ENCODE peak calls at places on chromosome 17, in five cellular contexts. One of them, this sample, is unnamed.

GRCh38 chr17:11493947-11494346 is 104.3 kb upstream of the DNAH9 start:
- DNase-seq in ovary: no peak
- DNase-seq in psoas muscle: no peak
- DNase-seq in cardiac muscle cell: no peak
- DNase-seq in A673: peak; percentile 91
- DNase-seq in this sample: no peak

GRCh38 chr17:6491071-6491700 is 46.9 kb downstream of the PIMREG start:
- DNase-seq in ovary: peak; percentile 4
- DNase-seq in psoas muscle: no peak
- DNase-seq in cardiac muscle cell: no peak
- DNase-seq in A673: no peak
- DNase-seq in this sample: no peak

GRCh38 chr17:39979021-39979660 is 1.5 kb upstream of the PSMD3 start:
- DNase-seq in ovary: no peak
- DNase-seq in psoas muscle: no peak
- DNase-seq in cardiac muscle cell: peak; percentile 71
- DNase-seq in A673: no peak
- DNase-seq in this sample: no peak

GRCh38 chr17:10737168-10737622 is 7.4 kb upstream of the TMEM220 start:
- DNase-seq in ovary: peak; percentile 61
- DNase-seq in psoas muscle: peak; percentile 34
- DNase-seq in cardiac muscle cell: peak; percentile 74
- DNase-seq in A673: peak; percentile 79
- DNase-seq in this sample: peak; percentile 36

GRCh38 chr17:51610155-51610554 is 349.8 kb downstream of the UTP18 start:
- DNase-seq in ovary: no peak
- DNase-seq in psoas muscle: no peak
- DNase-seq in cardiac muscle cell: no peak
- DNase-seq in A673: no peak
- DNase-seq in this sample: no peak

GRCh38 chr17:55152236-55152635 is 112.5 kb upstream of the HLF start:
- DNase-seq in ovary: no peak
- DNase-seq in psoas muscle: no peak
- DNase-seq in cardiac muscle cell: peak; percentile 6
- DNase-seq in A673: no peak
- DNase-seq in this sample: no peak

GRCh38 chr17:1546292-1546922 is 16.2 kb downstream of the PITPNA start:
- DNase-seq in ovary: no peak
- DNase-seq in psoas muscle: no peak
- DNase-seq in cardiac muscle cell: no peak
- DNase-seq in A673: no peak
- DNase-seq in this sample: no peak

GRCh38 chr17:45129940-45130639 is 2.2 kb downstream of the PLCD3 start:
- DNase-seq in ovary: no peak
- DNase-seq in psoas muscle: peak; percentile 45
- DNase-seq in cardiac muscle cell: no peak
- DNase-seq in A673: no peak
- DNase-seq in this sample: no peak

GRCh38 chr17:77421635-77421982 is 280.8 kb downstream of the SEC14L1 start:
- DNase-seq in ovary: no peak
- DNase-seq in psoas muscle: no peak
- DNase-seq in cardiac muscle cell: no peak
- DNase-seq in A673: no peak
- DNase-seq in this sample: no peak

GRCh38 chr17:35973333-35974260 is 7.7 kb downstream of the CCL16 start:
- DNase-seq in ovary: no peak
- DNase-seq in psoas muscle: no peak
- DNase-seq in cardiac muscle cell: no peak
- DNase-seq in A673: no peak
- DNase-seq in this sample: no peak

GRCh38 chr17:8044819-8045810 is 6.3 kb downstream of the ALOX15B start:
- DNase-seq in ovary: no peak
- DNase-seq in psoas muscle: no peak
- DNase-seq in cardiac muscle cell: no peak
- DNase-seq in A673: no peak
- DNase-seq in this sample: no peak

GRCh38 chr17:10063730-10064221 is 134.6 kb downstream of the GAS7 start:
- DNase-seq in ovary: no peak
- DNase-seq in psoas muscle: no peak
- DNase-seq in cardiac muscle cell: peak; percentile 65
- DNase-seq in A673: no peak
- DNase-seq in this sample: no peak

GRCh38 chr17:77834170-77835115 is 124.1 kb upstream of the TNRC6C start:
- DNase-seq in ovary: no peak
- DNase-seq in psoas muscle: peak; percentile 74
- DNase-seq in cardiac muscle cell: peak; percentile 93
- DNase-seq in A673: peak; percentile 87
- DNase-seq in this sample: peak; percentile 72

GRCh38 chr17:57097832-57098421 is 12.9 kb downstream of the AKAP1 start:
- DNase-seq in ovary: no peak
- DNase-seq in psoas muscle: no peak
- DNase-seq in cardiac muscle cell: peak; percentile 77
- DNase-seq in A673: no peak
- DNase-seq in this sample: no peak

GRCh38 chr17:73311781-73312641 is at the start of gene CDC42EP4:
- DNase-seq in ovary: peak; percentile 97
- DNase-seq in psoas muscle: peak; percentile 96
- DNase-seq in cardiac muscle cell: peak; percentile 97
- DNase-seq in A673: peak; percentile 95
- DNase-seq in this sample: peak; percentile 89

GRCh38 chr17:78120971-78121800 is 7.4 kb downstream of the TMC6 start:
- DNase-seq in ovary: no peak
- DNase-seq in psoas muscle: no peak
- DNase-seq in cardiac muscle cell: no peak
- DNase-seq in A673: no peak
- DNase-seq in this sample: no peak

GRCh38 chr17:45852535-45853297 is 8.0 kb downstream of the SPPL2C start:
- DNase-seq in ovary: peak; percentile 50
- DNase-seq in psoas muscle: peak; percentile 37
- DNase-seq in cardiac muscle cell: peak; percentile 69
- DNase-seq in A673: peak; percentile 58
- DNase-seq in this sample: peak; percentile 79

GRCh38 chr17:63274156-63274555 is 171.9 kb downstream of the CYB561 start:
- DNase-seq in ovary: no peak
- DNase-seq in psoas muscle: peak; percentile 18
- DNase-seq in cardiac muscle cell: peak; percentile 80
- DNase-seq in A673: no peak
- DNase-seq in this sample: no peak

GRCh38 chr17:4986403-4986802 is 1.1 kb downstream of the CAMTA2 start:
- DNase-seq in ovary: no peak
- DNase-seq in psoas muscle: no peak
- DNase-seq in cardiac muscle cell: peak; percentile 30
- DNase-seq in A673: no peak
- DNase-seq in this sample: no peak

DNA sequence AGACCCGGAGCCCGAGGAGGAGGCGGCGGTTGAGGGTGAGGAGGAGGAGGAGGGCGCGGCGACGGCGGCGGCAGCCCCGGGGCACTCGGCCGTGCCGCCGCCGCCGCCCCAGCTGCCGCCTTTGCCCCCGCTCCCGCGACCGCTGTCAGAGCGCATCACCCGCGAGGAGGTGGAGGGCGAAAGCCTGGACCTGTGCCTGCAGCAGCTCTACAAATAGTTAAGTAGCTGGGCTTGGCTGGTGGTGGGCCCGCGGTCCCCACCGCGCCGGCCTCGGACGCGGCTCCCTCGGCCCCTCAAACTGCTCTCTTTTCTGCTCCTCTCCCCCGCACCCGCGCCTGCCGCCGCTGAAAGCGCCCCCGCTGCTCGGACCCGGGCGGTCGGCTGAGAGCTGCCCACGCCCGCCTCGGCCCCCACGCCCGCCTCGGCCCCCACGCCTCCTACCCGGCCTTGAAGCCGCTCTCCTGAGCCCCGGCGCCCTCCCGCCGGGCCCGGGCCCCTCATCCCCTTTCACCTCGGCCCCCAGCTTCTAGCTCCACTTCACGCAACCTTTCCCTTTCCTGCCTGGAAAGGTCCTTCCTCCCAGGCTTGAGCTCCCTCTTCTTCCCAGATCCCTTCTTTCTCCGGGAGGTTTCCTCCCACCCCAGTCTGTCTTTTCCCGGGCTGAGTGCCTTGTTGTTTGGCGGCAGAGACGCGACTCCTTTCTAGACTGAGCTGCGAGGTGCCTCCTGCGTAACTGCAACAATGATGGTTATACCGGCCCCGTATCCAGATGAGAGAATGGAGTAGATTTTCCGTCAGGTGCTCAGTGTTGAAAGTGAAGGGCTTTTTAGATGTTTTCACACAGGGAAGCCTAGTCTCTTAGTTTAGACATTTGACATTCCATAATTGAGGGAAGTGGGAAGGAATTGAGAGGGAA is 850 bp downstream of the PPM1E start:
- DNase-seq in ovary: no peak
- DNase-seq in psoas muscle: no peak
- DNase-seq in cardiac muscle cell: peak; percentile 14
- DNase-seq in A673: peak; percentile 33
- DNase-seq in this sample: no peak
- H3K27me3 ChIP-seq in ovary: no peaks in the 10 kb centered on the region
- H3K27me3 ChIP-seq in psoas muscle: peaks cover 19% of the 10 kb centered on the region
- H3K27me3 ChIP-seq in cardiac muscle cell: peaks cover 26% of the 10 kb centered on the region
- H3K27me3 ChIP-seq in A673: no peaks in the 10 kb centered on the region
- H3K27me3 ChIP-seq in this sample: no peaks in the 10 kb centered on the region

GRCh38 chr17:17448076-17448475 is 28.7 kb upstream of the MED9 start:
- DNase-seq in ovary: no peak
- DNase-seq in psoas muscle: no peak
- DNase-seq in cardiac muscle cell: no peak
- DNase-seq in A673: no peak
- DNase-seq in this sample: no peak

GRCh38 chr17:17446666-17447155 is 30.1 kb upstream of the MED9 start:
- DNase-seq in ovary: no peak
- DNase-seq in psoas muscle: no peak
- DNase-seq in cardiac muscle cell: no peak
- DNase-seq in A673: no peak
- DNase-seq in this sample: no peak

GRCh38 chr17:17447264-17447663 is 29.5 kb upstream of the MED9 start:
- DNase-seq in ovary: no peak
- DNase-seq in psoas muscle: no peak
- DNase-seq in cardiac muscle cell: no peak
- DNase-seq in A673: no peak
- DNase-seq in this sample: no peak

GRCh38 chr17:17445296-17445924 is 31.4 kb upstream of the MED9 start:
- DNase-seq in ovary: no peak
- DNase-seq in psoas muscle: no peak
- DNase-seq in cardiac muscle cell: no peak
- DNase-seq in A673: no peak
- DNase-seq in this sample: no peak

DNA sequence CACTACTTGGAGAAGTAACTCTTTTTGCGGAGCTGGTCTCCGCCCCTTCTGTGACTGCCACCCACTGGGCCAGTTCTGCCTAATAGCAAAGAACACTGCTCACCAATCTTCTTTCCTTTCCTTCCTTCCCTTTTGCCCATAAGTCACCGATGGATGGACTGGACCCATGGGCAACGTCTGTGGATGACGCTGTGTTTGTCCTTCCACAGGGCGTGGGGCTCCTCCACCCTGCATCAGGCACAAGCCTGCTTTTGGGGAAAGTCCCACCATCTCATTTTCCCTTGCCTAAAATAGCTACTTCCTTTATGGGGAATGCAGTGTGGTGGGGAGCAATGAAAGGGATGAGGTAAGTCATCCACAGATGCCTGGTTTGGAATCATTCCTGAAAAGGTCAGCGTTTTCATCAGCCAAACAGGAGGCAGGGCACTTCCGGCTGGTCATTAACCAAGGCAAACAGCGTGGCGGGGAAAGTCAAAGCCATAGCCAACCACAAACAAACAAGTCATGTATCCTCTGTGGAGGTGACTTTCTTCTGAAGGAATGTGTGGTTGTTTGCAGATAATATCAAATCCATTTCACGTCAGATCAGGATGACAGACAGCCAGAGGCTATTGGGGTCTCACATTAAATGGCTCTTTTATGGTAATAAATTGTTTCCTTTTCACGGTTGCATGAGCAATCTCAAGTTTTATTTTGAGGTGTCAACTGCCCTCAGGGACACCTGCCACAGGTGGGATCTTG is 30.7 kb upstream of the MED9 start:
- DNase-seq in ovary: no peak
- DNase-seq in psoas muscle: no peak
- DNase-seq in cardiac muscle cell: peak; percentile 83
- DNase-seq in A673: no peak
- DNase-seq in this sample: no peak
- H3K27ac ChIP-seq in ovary: no peak overlapping the region
- H3K27ac ChIP-seq in psoas muscle: peak overlapping the region; percentile 30
- H3K27ac ChIP-seq in cardiac muscle cell: no peak overlapping the region
- H3K27ac ChIP-seq in A673: no peak overlapping the region
- H3K27ac ChIP-seq in this sample: no peak overlapping the region

DNA sequence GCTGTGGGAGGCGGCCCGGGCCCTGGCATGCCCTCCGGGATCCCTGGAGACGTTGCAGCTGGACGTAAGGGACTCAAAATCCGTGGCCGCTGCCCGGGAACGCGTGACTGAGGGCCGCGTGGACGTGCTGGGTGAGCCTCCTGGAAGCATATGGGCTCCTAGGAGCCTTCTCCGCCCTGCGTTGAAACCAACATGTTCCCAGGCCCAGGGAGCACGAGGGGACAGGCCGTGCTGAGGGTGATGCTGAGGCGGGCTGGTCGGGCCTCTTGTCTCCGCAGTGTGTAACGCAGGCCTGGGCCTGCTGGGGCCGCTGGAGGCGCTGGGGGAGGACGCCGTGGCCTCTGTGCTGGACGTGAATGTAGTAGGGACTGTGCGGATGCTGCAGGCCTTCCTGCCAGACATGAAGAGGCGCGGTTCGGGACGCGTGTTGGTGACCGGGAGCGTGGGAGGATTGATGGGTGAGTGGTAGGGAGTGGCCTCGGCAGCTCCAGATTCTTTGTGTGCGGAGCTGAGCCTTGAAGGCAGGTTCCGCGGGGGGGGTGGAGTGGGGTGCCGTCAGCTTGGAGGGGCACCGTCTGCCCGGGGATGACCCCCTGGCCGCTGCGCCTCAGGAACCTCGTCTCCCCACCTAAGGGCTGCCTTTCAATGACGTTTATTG is 567 bp downstream of the HSD17B1 start:
- DNase-seq in ovary: no peak
- DNase-seq in psoas muscle: no peak
- DNase-seq in cardiac muscle cell: peak; percentile 62
- DNase-seq in A673: no peak
- DNase-seq in this sample: no peak
- TF ChIP-seq CTCF in ovary: no peak
- TF ChIP-seq CTCF in psoas muscle: no peak
- TF ChIP-seq CTCF in cardiac muscle cell: peak; percentile 36
- TF ChIP-seq CTCF in A673: no peak
- TF ChIP-seq CTCF in this sample: no peak

GRCh38 chr17:81518113-81518784 is 5.7 kb upstream of the ACTG1 start:
- DNase-seq in ovary: no peak
- DNase-seq in psoas muscle: peak; percentile 12
- DNase-seq in cardiac muscle cell: peak; percentile 29
- DNase-seq in A673: no peak
- DNase-seq in this sample: no peak

GRCh38 chr17:81517339-81518112 is 4.9 kb upstream of the ACTG1 start:
- DNase-seq in ovary: no peak
- DNase-seq in psoas muscle: peak; percentile 19
- DNase-seq in cardiac muscle cell: no peak
- DNase-seq in A673: no peak
- DNase-seq in this sample: no peak

GRCh38 chr17:81518785-81519283 is 6.2 kb upstream of the ACTG1 start:
- DNase-seq in ovary: peak; percentile 45
- DNase-seq in psoas muscle: peak; percentile 50
- DNase-seq in cardiac muscle cell: peak; percentile 34
- DNase-seq in A673: no peak
- DNase-seq in this sample: no peak

GRCh38 chr17:81520021-81520894 is 7.7 kb upstream of the ACTG1 start:
- DNase-seq in ovary: no peak
- DNase-seq in psoas muscle: peak; percentile 20
- DNase-seq in cardiac muscle cell: no peak
- DNase-seq in A673: no peak
- DNase-seq in this sample: no peak

GRCh38 chr17:81519284-81520020 is 6.9 kb upstream of the ACTG1 start:
- DNase-seq in ovary: peak; percentile 49
- DNase-seq in psoas muscle: peak; percentile 52
- DNase-seq in cardiac muscle cell: no peak
- DNase-seq in A673: no peak
- DNase-seq in this sample: no peak
- H3K27me3 ChIP-seq in ovary: no peaks in the 10 kb centered on the region
- H3K27me3 ChIP-seq in psoas muscle: peaks cover 6% of the 10 kb centered on the region
- H3K27me3 ChIP-seq in cardiac muscle cell: peaks cover 5% of the 10 kb centered on the region
- H3K27me3 ChIP-seq in A673: no peaks in the 10 kb centered on the region
- H3K27me3 ChIP-seq in this sample: peaks cover 7% of the 10 kb centered on the region

This sample was measured in dorsolateral prefrontal cortex.